ENCODE peak calls at places on chromosomes 13 and 19, in nine cellular contexts. One of them, this sample, is unnamed.
A peak's percentile ranks its signal among the peaks of the same experiment; 100 is the strongest.

GRCh38 chr13:64305246-64305645 is 2889.6 kb upstream of the PCDH20 start:
- DNase-seq in HFFc6: peak; percentile 13
- DNase-seq in CD4-positive, alpha-beta T cell: no peak
- DNase-seq in nephron progenitor cell: no peak
- DNase-seq in CD8-positive, alpha-beta T cell: no peak
- DNase-seq in OCI-LY7: no peak
- DNase-seq in dorsolateral prefrontal cortex: no peak
- DNase-seq in heart right ventricle: no peak
- DNase-seq in tibial nerve: no peak
- DNase-seq in this sample: no peak

GRCh38 chr13:66225071-66225470 is 1005.1 kb downstream of the PCDH9 start:
- DNase-seq in tibial nerve: no peak
- DNase-seq in HFFc6: no peak
- DNase-seq in CD4-positive, alpha-beta T cell: no peak
- DNase-seq in dorsolateral prefrontal cortex: no peak
- DNase-seq in nephron progenitor cell: peak; percentile 8
- DNase-seq in heart right ventricle: no peak
- DNase-seq in CD8-positive, alpha-beta T cell: no peak
- DNase-seq in OCI-LY7: no peak
- DNase-seq in this sample: no peak

GRCh38 chr19:13102666-13103584 is at the start of gene LYL1:
- DNase-seq in heart right ventricle: peak; percentile 91
- DNase-seq in CD4-positive, alpha-beta T cell: no peak
- DNase-seq in dorsolateral prefrontal cortex: no peak
- DNase-seq in OCI-LY7: peak; percentile 88
- DNase-seq in tibial nerve: no peak
- DNase-seq in CD8-positive, alpha-beta T cell: peak; percentile 28
- DNase-seq in HFFc6: peak; percentile 48
- DNase-seq in nephron progenitor cell: peak; percentile 66
- DNase-seq in this sample: no peak

GRCh38 chr19:4113398-4114088 is 10.4 kb downstream of the MAP2K2 start:
- DNase-seq in tibial nerve: no peak
- DNase-seq in heart right ventricle: no peak
- DNase-seq in OCI-LY7: no peak
- DNase-seq in HFFc6: no peak
- DNase-seq in dorsolateral prefrontal cortex: no peak
- DNase-seq in CD8-positive, alpha-beta T cell: no peak
- DNase-seq in nephron progenitor cell: no peak
- DNase-seq in CD4-positive, alpha-beta T cell: no peak
- DNase-seq in this sample: no peak

GRCh38 chr13:27619711-27620376 is 485 bp downstream of the LNX2 start:
- DNase-seq in HFFc6: peak; percentile 39
- DNase-seq in CD4-positive, alpha-beta T cell: peak; percentile 33
- DNase-seq in heart right ventricle: peak; percentile 54
- DNase-seq in OCI-LY7: peak; percentile 68
- DNase-seq in dorsolateral prefrontal cortex: peak; percentile 22
- DNase-seq in tibial nerve: peak; percentile 15
- DNase-seq in nephron progenitor cell: no peak
- DNase-seq in CD8-positive, alpha-beta T cell: peak; percentile 50
- DNase-seq in this sample: no peak

GRCh38 chr19:44912854-44913253 is 1.6 kb upstream of the APOC1 start:
- DNase-seq in HFFc6: no peak
- DNase-seq in CD4-positive, alpha-beta T cell: no peak
- DNase-seq in nephron progenitor cell: no peak
- DNase-seq in tibial nerve: no peak
- DNase-seq in OCI-LY7: no peak
- DNase-seq in dorsolateral prefrontal cortex: peak; percentile 67
- DNase-seq in CD8-positive, alpha-beta T cell: no peak
- DNase-seq in heart right ventricle: no peak
- DNase-seq in this sample: no peak

GRCh38 chr13:20616059-20616797 is 49.3 kb downstream of the IFT88 start:
- DNase-seq in HFFc6: peak; percentile 95
- DNase-seq in dorsolateral prefrontal cortex: no peak
- DNase-seq in CD4-positive, alpha-beta T cell: no peak
- DNase-seq in nephron progenitor cell: no peak
- DNase-seq in CD8-positive, alpha-beta T cell: no peak
- DNase-seq in tibial nerve: no peak
- DNase-seq in OCI-LY7: no peak
- DNase-seq in heart right ventricle: no peak
- DNase-seq in this sample: no peak

GRCh38 chr19:49398001-49398615 is 10.1 kb downstream of the KASH5 start:
- DNase-seq in CD8-positive, alpha-beta T cell: no peak
- DNase-seq in nephron progenitor cell: no peak
- DNase-seq in tibial nerve: no peak
- DNase-seq in HFFc6: no peak
- DNase-seq in dorsolateral prefrontal cortex: no peak
- DNase-seq in heart right ventricle: no peak
- DNase-seq in CD4-positive, alpha-beta T cell: no peak
- DNase-seq in OCI-LY7: no peak
- DNase-seq in this sample: no peak

GRCh38 chr13:107347641-107348369 is 779.9 kb upstream of the ARGLU1 start:
- DNase-seq in CD4-positive, alpha-beta T cell: no peak
- DNase-seq in tibial nerve: no peak
- DNase-seq in OCI-LY7: no peak
- DNase-seq in heart right ventricle: no peak
- DNase-seq in HFFc6: no peak
- DNase-seq in dorsolateral prefrontal cortex: no peak
- DNase-seq in CD8-positive, alpha-beta T cell: no peak
- DNase-seq in nephron progenitor cell: no peak
- DNase-seq in this sample: no peak

GRCh38 chr19:54138777-54139256 is 1.3 kb downstream of the CNOT3 start:
- DNase-seq in CD4-positive, alpha-beta T cell: no peak
- DNase-seq in dorsolateral prefrontal cortex: no peak
- DNase-seq in OCI-LY7: no peak
- DNase-seq in nephron progenitor cell: peak; percentile 20
- DNase-seq in CD8-positive, alpha-beta T cell: no peak
- DNase-seq in tibial nerve: no peak
- DNase-seq in HFFc6: no peak
- DNase-seq in heart right ventricle: no peak
- DNase-seq in this sample: no peak

GRCh38 chr19:32404213-32404938 is 1.2 kb upstream of the DPY19L3 start:
- DNase-seq in heart right ventricle: no peak
- DNase-seq in CD4-positive, alpha-beta T cell: no peak
- DNase-seq in HFFc6: no peak
- DNase-seq in nephron progenitor cell: no peak
- DNase-seq in OCI-LY7: no peak
- DNase-seq in dorsolateral prefrontal cortex: no peak
- DNase-seq in tibial nerve: no peak
- DNase-seq in CD8-positive, alpha-beta T cell: no peak
- DNase-seq in this sample: no peak

GRCh38 chr13:62158520-62158919 is 742.9 kb upstream of the PCDH20 start:
- DNase-seq in CD4-positive, alpha-beta T cell: no peak
- DNase-seq in CD8-positive, alpha-beta T cell: no peak
- DNase-seq in heart right ventricle: no peak
- DNase-seq in dorsolateral prefrontal cortex: no peak
- DNase-seq in tibial nerve: no peak
- DNase-seq in HFFc6: no peak
- DNase-seq in OCI-LY7: no peak
- DNase-seq in nephron progenitor cell: no peak
- DNase-seq in this sample: no peak

GRCh38 chr19:29806098-29806866 is 5.5 kb upstream of the CCNE1 start:
- DNase-seq in CD4-positive, alpha-beta T cell: no peak
- DNase-seq in HFFc6: no peak
- DNase-seq in nephron progenitor cell: no peak
- DNase-seq in heart right ventricle: peak; percentile 57
- DNase-seq in tibial nerve: no peak
- DNase-seq in OCI-LY7: no peak
- DNase-seq in CD8-positive, alpha-beta T cell: no peak
- DNase-seq in dorsolateral prefrontal cortex: no peak
- DNase-seq in this sample: peak; percentile 50

GRCh38 chr13:36131215-36131930 is at the start of gene DCLK1:
- DNase-seq in dorsolateral prefrontal cortex: peak; percentile 29
- DNase-seq in CD8-positive, alpha-beta T cell: no peak
- DNase-seq in tibial nerve: peak; percentile 56
- DNase-seq in CD4-positive, alpha-beta T cell: no peak
- DNase-seq in OCI-LY7: no peak
- DNase-seq in nephron progenitor cell: peak; percentile 79
- DNase-seq in heart right ventricle: peak; percentile 79
- DNase-seq in HFFc6: no peak
- DNase-seq in this sample: peak; percentile 90

GRCh38 chr13:36344886-36345437 is 1.2 kb downstream of the SPART start:
- DNase-seq in CD4-positive, alpha-beta T cell: peak; percentile 7
- DNase-seq in CD8-positive, alpha-beta T cell: peak; percentile 6
- DNase-seq in OCI-LY7: no peak
- DNase-seq in heart right ventricle: no peak
- DNase-seq in HFFc6: no peak
- DNase-seq in dorsolateral prefrontal cortex: no peak
- DNase-seq in nephron progenitor cell: no peak
- DNase-seq in tibial nerve: no peak
- DNase-seq in this sample: no peak

GRCh38 chr19:53789708-53790678 is 34.1 kb downstream of the NLRP12 start:
- DNase-seq in HFFc6: no peak
- DNase-seq in CD8-positive, alpha-beta T cell: no peak
- DNase-seq in tibial nerve: no peak
- DNase-seq in CD4-positive, alpha-beta T cell: no peak
- DNase-seq in heart right ventricle: no peak
- DNase-seq in dorsolateral prefrontal cortex: no peak
- DNase-seq in OCI-LY7: no peak
- DNase-seq in nephron progenitor cell: no peak
- DNase-seq in this sample: no peak

GRCh38 chr19:31500921-31501320 is 151.7 kb upstream of the TSHZ3 start:
- DNase-seq in CD4-positive, alpha-beta T cell: no peak
- DNase-seq in CD8-positive, alpha-beta T cell: no peak
- DNase-seq in heart right ventricle: no peak
- DNase-seq in HFFc6: no peak
- DNase-seq in nephron progenitor cell: no peak
- DNase-seq in dorsolateral prefrontal cortex: no peak
- DNase-seq in OCI-LY7: no peak
- DNase-seq in tibial nerve: no peak
- DNase-seq in this sample: no peak

GRCh38 chr19:46954502-46955004 is 65.1 kb upstream of the NPAS1 start:
- DNase-seq in HFFc6: no peak
- DNase-seq in tibial nerve: no peak
- DNase-seq in heart right ventricle: no peak
- DNase-seq in dorsolateral prefrontal cortex: no peak
- DNase-seq in CD8-positive, alpha-beta T cell: no peak
- DNase-seq in OCI-LY7: no peak
- DNase-seq in nephron progenitor cell: no peak
- DNase-seq in CD4-positive, alpha-beta T cell: no peak
- DNase-seq in this sample: no peak

GRCh38 chr19:20558571-20558970 is 7.0 kb downstream of the ZNF737 start:
- DNase-seq in OCI-LY7: no peak
- DNase-seq in dorsolateral prefrontal cortex: no peak
- DNase-seq in CD4-positive, alpha-beta T cell: no peak
- DNase-seq in heart right ventricle: no peak
- DNase-seq in CD8-positive, alpha-beta T cell: no peak
- DNase-seq in tibial nerve: no peak
- DNase-seq in HFFc6: no peak
- DNase-seq in nephron progenitor cell: no peak
- DNase-seq in this sample: no peak

DNA sequence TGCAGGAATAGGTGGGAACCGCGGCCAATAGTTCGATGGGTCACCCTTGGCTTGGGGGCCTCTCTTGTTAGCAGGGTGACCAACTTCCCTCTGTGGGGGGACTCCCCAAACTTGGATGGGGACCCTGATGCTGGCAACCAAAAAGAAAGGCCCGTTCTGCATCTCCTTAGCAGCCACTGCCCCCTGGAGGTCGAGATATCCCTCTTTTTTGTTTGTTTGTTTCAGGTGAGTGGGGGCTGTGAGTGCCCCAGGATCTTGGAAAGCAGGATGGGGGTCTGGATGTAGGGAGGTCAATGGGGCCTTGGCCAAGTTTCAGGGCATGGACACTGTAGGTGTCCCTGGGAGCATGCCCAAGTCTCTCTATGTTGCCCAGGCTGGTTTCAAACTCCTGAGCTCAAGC is 7.7 kb upstream of the CRTC1 start:
- DNase-seq in nephron progenitor cell: no peak
- DNase-seq in CD8-positive, alpha-beta T cell: peak; percentile 22
- DNase-seq in heart right ventricle: no peak
- DNase-seq in HFFc6: no peak
- DNase-seq in dorsolateral prefrontal cortex: no peak
- DNase-seq in OCI-LY7: peak; percentile 48
- DNase-seq in CD4-positive, alpha-beta T cell: no peak
- DNase-seq in tibial nerve: no peak
- DNase-seq in this sample: no peak
- TF ChIP-seq CTCF in nephron progenitor cell: peak; percentile 37
- TF ChIP-seq CTCF in CD8-positive, alpha-beta T cell: no peak
- TF ChIP-seq CTCF in heart right ventricle: peak; percentile 34
- TF ChIP-seq CTCF in HFFc6: peak; percentile 72
- TF ChIP-seq CTCF in dorsolateral prefrontal cortex: no peak
- TF ChIP-seq CTCF in OCI-LY7: peak; percentile 81
- TF ChIP-seq CTCF in CD4-positive, alpha-beta T cell: peak; percentile 19
- TF ChIP-seq CTCF in tibial nerve: peak; percentile 36
- TF ChIP-seq CTCF in this sample: peak; percentile 77

GRCh38 chr13:94658926-94659649 is 53.3 kb downstream of the SOX21 start:
- DNase-seq in HFFc6: no peak
- DNase-seq in nephron progenitor cell: no peak
- DNase-seq in tibial nerve: no peak
- DNase-seq in CD4-positive, alpha-beta T cell: no peak
- DNase-seq in CD8-positive, alpha-beta T cell: no peak
- DNase-seq in dorsolateral prefrontal cortex: no peak
- DNase-seq in OCI-LY7: no peak
- DNase-seq in heart right ventricle: no peak
- DNase-seq in this sample: no peak
- TF ChIP-seq CTCF in HFFc6: peak; percentile 43
- TF ChIP-seq CTCF in nephron progenitor cell: no peak
- TF ChIP-seq CTCF in tibial nerve: no peak
- TF ChIP-seq CTCF in CD4-positive, alpha-beta T cell: no peak
- TF ChIP-seq CTCF in CD8-positive, alpha-beta T cell: no peak
- TF ChIP-seq CTCF in dorsolateral prefrontal cortex: no peak
- TF ChIP-seq CTCF in OCI-LY7: no peak
- TF ChIP-seq CTCF in heart right ventricle: no peak
- TF ChIP-seq CTCF in this sample: peak; percentile 13

GRCh38 chr13:33441015-33441414 is 155.5 kb upstream of the STARD13 start:
- DNase-seq in OCI-LY7: no peak
- DNase-seq in dorsolateral prefrontal cortex: no peak
- DNase-seq in CD8-positive, alpha-beta T cell: no peak
- DNase-seq in HFFc6: peak; percentile 23
- DNase-seq in tibial nerve: no peak
- DNase-seq in CD4-positive, alpha-beta T cell: no peak
- DNase-seq in heart right ventricle: no peak
- DNase-seq in nephron progenitor cell: no peak
- DNase-seq in this sample: no peak
- TF ChIP-seq CTCF in OCI-LY7: peak; percentile 38
- TF ChIP-seq CTCF in dorsolateral prefrontal cortex: no peak
- TF ChIP-seq CTCF in CD8-positive, alpha-beta T cell: no peak
- TF ChIP-seq CTCF in HFFc6: peak; percentile 62
- TF ChIP-seq CTCF in tibial nerve: no peak
- TF ChIP-seq CTCF in CD4-positive, alpha-beta T cell: no peak
- TF ChIP-seq CTCF in heart right ventricle: no peak
- TF ChIP-seq CTCF in nephron progenitor cell: peak; percentile 15
- TF ChIP-seq CTCF in this sample: peak; percentile 67

DNA sequence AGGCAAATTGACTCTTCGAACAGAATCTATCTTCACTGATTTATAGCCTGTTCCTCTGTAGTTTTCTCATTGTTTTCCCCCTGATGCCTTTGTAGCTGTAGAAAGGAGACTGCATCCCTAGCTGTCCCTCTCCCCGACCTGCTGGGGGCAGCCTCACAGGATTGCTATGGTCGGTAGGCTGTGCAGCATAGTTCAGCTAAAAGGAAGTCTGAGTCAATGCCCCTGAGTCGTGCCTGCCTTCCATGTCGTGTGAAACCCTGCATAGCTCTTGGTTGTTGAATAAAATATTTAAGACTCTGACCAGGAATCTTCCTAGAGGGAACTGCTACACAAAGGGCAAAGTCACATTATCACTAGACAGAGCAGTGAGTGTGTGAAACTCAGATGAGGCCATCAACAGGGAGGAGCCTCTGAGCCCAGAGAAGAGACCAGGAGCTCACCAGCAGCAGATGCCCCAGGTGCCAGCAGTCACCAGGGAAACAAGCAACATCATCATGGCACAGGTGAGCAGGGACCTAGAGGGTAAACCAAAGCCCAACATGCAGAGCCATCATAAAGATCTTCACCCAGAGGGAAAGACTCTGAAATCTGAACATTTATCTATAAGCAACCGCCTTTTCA is 108.4 kb upstream of the NBEA start:
- DNase-seq in CD4-positive, alpha-beta T cell: no peak
- DNase-seq in heart right ventricle: no peak
- DNase-seq in nephron progenitor cell: no peak
- DNase-seq in dorsolateral prefrontal cortex: no peak
- DNase-seq in HFFc6: peak; percentile 31
- DNase-seq in OCI-LY7: peak; percentile 1
- DNase-seq in tibial nerve: no peak
- DNase-seq in CD8-positive, alpha-beta T cell: no peak
- DNase-seq in this sample: no peak
- TF ChIP-seq CTCF in CD4-positive, alpha-beta T cell: no peak
- TF ChIP-seq CTCF in heart right ventricle: no peak
- TF ChIP-seq CTCF in nephron progenitor cell: no peak
- TF ChIP-seq CTCF in dorsolateral prefrontal cortex: no peak
- TF ChIP-seq CTCF in HFFc6: no peak
- TF ChIP-seq CTCF in OCI-LY7: peak; percentile 42
- TF ChIP-seq CTCF in tibial nerve: no peak
- TF ChIP-seq CTCF in CD8-positive, alpha-beta T cell: no peak
- TF ChIP-seq CTCF in this sample: no peak